ENCODE peak calls at places on chromosomes 1 and 21, in seven cellular contexts. One of them, this sample, is unnamed.

GRCh38 chr1:37473431-37474050 is 839 bp upstream of the ZC3H12A start:
- DNase-seq in activated CD8-positive, alpha-beta memory T cell treated with anti-CD3 and anti-CD28 coated beads, Interleukin-2, amount 50 U/mL, for 48 hours: peak
- DNase-seq in left cardiac atrium: no peak
- DNase-seq in amniotic epithelial cell: peak
- DNase-seq in NCI-H1092: no peak
- DNase-seq in heart right ventricle: no peak
- DNase-seq in lung microvascular endothelial cell: peak
- DNase-seq in this sample: no peak

GRCh38 chr1:4253918-4254317 is 353.8 kb upstream of the C1orf174 start:
- DNase-seq in activated CD8-positive, alpha-beta memory T cell treated with anti-CD3 and anti-CD28 coated beads, Interleukin-2, amount 50 U/mL, for 48 hours: no peak
- DNase-seq in left cardiac atrium: no peak
- DNase-seq in amniotic epithelial cell: no peak
- DNase-seq in NCI-H1092: no peak
- DNase-seq in heart right ventricle: no peak
- DNase-seq in lung microvascular endothelial cell: no peak
- DNase-seq in this sample: no peak

GRCh38 chr1:29851666-29852065 is 615.3 kb downstream of the PTPRU start:
- DNase-seq in activated CD8-positive, alpha-beta memory T cell treated with anti-CD3 and anti-CD28 coated beads, Interleukin-2, amount 50 U/mL, for 48 hours: no peak
- DNase-seq in left cardiac atrium: no peak
- DNase-seq in amniotic epithelial cell: no peak
- DNase-seq in NCI-H1092: no peak
- DNase-seq in heart right ventricle: no peak
- DNase-seq in lung microvascular endothelial cell: no peak
- DNase-seq in this sample: no peak

GRCh38 chr1:54272772-54273091 is 72.8 kb downstream of the MRPL37 start:
- DNase-seq in activated CD8-positive, alpha-beta memory T cell treated with anti-CD3 and anti-CD28 coated beads, Interleukin-2, amount 50 U/mL, for 48 hours: no peak
- DNase-seq in left cardiac atrium: no peak
- DNase-seq in amniotic epithelial cell: no peak
- DNase-seq in NCI-H1092: no peak
- DNase-seq in heart right ventricle: no peak
- DNase-seq in lung microvascular endothelial cell: no peak
- DNase-seq in this sample: no peak

GRCh38 chr1:64965239-64966157 is 851 bp downstream of the JAK1 start:
- DNase-seq in activated CD8-positive, alpha-beta memory T cell treated with anti-CD3 and anti-CD28 coated beads, Interleukin-2, amount 50 U/mL, for 48 hours: peak
- DNase-seq in left cardiac atrium: peak
- DNase-seq in amniotic epithelial cell: peak
- DNase-seq in NCI-H1092: no peak
- DNase-seq in heart right ventricle: peak
- DNase-seq in lung microvascular endothelial cell: peak
- DNase-seq in this sample: no peak

GRCh38 chr1:156493154-156493631 is 7.4 kb downstream of the MEF2D start:
- DNase-seq in activated CD8-positive, alpha-beta memory T cell treated with anti-CD3 and anti-CD28 coated beads, Interleukin-2, amount 50 U/mL, for 48 hours: no peak
- DNase-seq in left cardiac atrium: no peak
- DNase-seq in amniotic epithelial cell: no peak
- DNase-seq in NCI-H1092: no peak
- DNase-seq in heart right ventricle: no peak
- DNase-seq in lung microvascular endothelial cell: no peak
- DNase-seq in this sample: no peak

GRCh38 chr1:64687725-64688285 is 57.1 kb upstream of the RAVER2 start:
- DNase-seq in activated CD8-positive, alpha-beta memory T cell treated with anti-CD3 and anti-CD28 coated beads, Interleukin-2, amount 50 U/mL, for 48 hours: no peak
- DNase-seq in left cardiac atrium: peak
- DNase-seq in amniotic epithelial cell: peak
- DNase-seq in NCI-H1092: no peak
- DNase-seq in heart right ventricle: no peak
- DNase-seq in lung microvascular endothelial cell: peak
- DNase-seq in this sample: no peak

GRCh38 chr1:204837440-204838084 is 33.1 kb upstream of the NFASC start:
- DNase-seq in activated CD8-positive, alpha-beta memory T cell treated with anti-CD3 and anti-CD28 coated beads, Interleukin-2, amount 50 U/mL, for 48 hours: peak
- DNase-seq in left cardiac atrium: peak
- DNase-seq in amniotic epithelial cell: peak
- DNase-seq in NCI-H1092: no peak
- DNase-seq in heart right ventricle: peak
- DNase-seq in lung microvascular endothelial cell: peak
- DNase-seq in this sample: peak

GRCh38 chr1:224407546-224408293 is 26.9 kb downstream of the WDR26 start:
- DNase-seq in activated CD8-positive, alpha-beta memory T cell treated with anti-CD3 and anti-CD28 coated beads, Interleukin-2, amount 50 U/mL, for 48 hours: no peak
- DNase-seq in left cardiac atrium: no peak
- DNase-seq in amniotic epithelial cell: peak
- DNase-seq in NCI-H1092: no peak
- DNase-seq in heart right ventricle: no peak
- DNase-seq in lung microvascular endothelial cell: no peak
- DNase-seq in this sample: peak

GRCh38 chr1:59596432-59596831 is 218.3 kb upstream of the HOOK1 start:
- DNase-seq in activated CD8-positive, alpha-beta memory T cell treated with anti-CD3 and anti-CD28 coated beads, Interleukin-2, amount 50 U/mL, for 48 hours: no peak
- DNase-seq in left cardiac atrium: peak
- DNase-seq in amniotic epithelial cell: peak
- DNase-seq in NCI-H1092: no peak
- DNase-seq in heart right ventricle: peak
- DNase-seq in lung microvascular endothelial cell: peak
- DNase-seq in this sample: peak

GRCh38 chr1:162213281-162213909 is 143.9 kb downstream of the NOS1AP start:
- DNase-seq in activated CD8-positive, alpha-beta memory T cell treated with anti-CD3 and anti-CD28 coated beads, Interleukin-2, amount 50 U/mL, for 48 hours: no peak
- DNase-seq in left cardiac atrium: peak
- DNase-seq in amniotic epithelial cell: peak
- DNase-seq in NCI-H1092: no peak
- DNase-seq in heart right ventricle: peak
- DNase-seq in lung microvascular endothelial cell: peak
- DNase-seq in this sample: peak

GRCh38 chr1:168636642-168637111 is 60.3 kb downstream of the XCL1 start:
- DNase-seq in activated CD8-positive, alpha-beta memory T cell treated with anti-CD3 and anti-CD28 coated beads, Interleukin-2, amount 50 U/mL, for 48 hours: no peak
- DNase-seq in left cardiac atrium: peak
- DNase-seq in amniotic epithelial cell: peak
- DNase-seq in NCI-H1092: no peak
- DNase-seq in heart right ventricle: peak
- DNase-seq in lung microvascular endothelial cell: no peak
- DNase-seq in this sample: peak

GRCh38 chr1:85148524-85149250 is 52.1 kb downstream of the SYDE2 start:
- DNase-seq in activated CD8-positive, alpha-beta memory T cell treated with anti-CD3 and anti-CD28 coated beads, Interleukin-2, amount 50 U/mL, for 48 hours: no peak
- DNase-seq in left cardiac atrium: no peak
- DNase-seq in amniotic epithelial cell: peak
- DNase-seq in NCI-H1092: no peak
- DNase-seq in heart right ventricle: peak
- DNase-seq in lung microvascular endothelial cell: no peak
- DNase-seq in this sample: peak

GRCh38 chr1:22101199-22101598 is 41.7 kb downstream of the WNT4 start:
- DNase-seq in activated CD8-positive, alpha-beta memory T cell treated with anti-CD3 and anti-CD28 coated beads, Interleukin-2, amount 50 U/mL, for 48 hours: no peak
- DNase-seq in left cardiac atrium: no peak
- DNase-seq in amniotic epithelial cell: no peak
- DNase-seq in NCI-H1092: no peak
- DNase-seq in heart right ventricle: no peak
- DNase-seq in lung microvascular endothelial cell: no peak
- DNase-seq in this sample: no peak

GRCh38 chr1:228935855-228936727 is 200.8 kb downstream of the RHOU start:
- DNase-seq in activated CD8-positive, alpha-beta memory T cell treated with anti-CD3 and anti-CD28 coated beads, Interleukin-2, amount 50 U/mL, for 48 hours: peak
- DNase-seq in left cardiac atrium: no peak
- DNase-seq in amniotic epithelial cell: no peak
- DNase-seq in NCI-H1092: no peak
- DNase-seq in heart right ventricle: peak
- DNase-seq in lung microvascular endothelial cell: no peak
- DNase-seq in this sample: no peak

GRCh38 chr1:30331415-30332065 is 391.8 kb downstream of the MATN1 start:
- DNase-seq in activated CD8-positive, alpha-beta memory T cell treated with anti-CD3 and anti-CD28 coated beads, Interleukin-2, amount 50 U/mL, for 48 hours: peak
- DNase-seq in left cardiac atrium: no peak
- DNase-seq in amniotic epithelial cell: no peak
- DNase-seq in NCI-H1092: no peak
- DNase-seq in heart right ventricle: no peak
- DNase-seq in lung microvascular endothelial cell: no peak
- DNase-seq in this sample: no peak

GRCh38 chr1:113929750-113930498 is 800 bp downstream of the HIPK1 start:
- DNase-seq in activated CD8-positive, alpha-beta memory T cell treated with anti-CD3 and anti-CD28 coated beads, Interleukin-2, amount 50 U/mL, for 48 hours: peak
- DNase-seq in left cardiac atrium: peak
- DNase-seq in amniotic epithelial cell: peak
- DNase-seq in NCI-H1092: no peak
- DNase-seq in heart right ventricle: peak
- DNase-seq in lung microvascular endothelial cell: peak
- DNase-seq in this sample: no peak

GRCh38 chr1:160795951-160796383 is at the start of gene LY9:
- DNase-seq in activated CD8-positive, alpha-beta memory T cell treated with anti-CD3 and anti-CD28 coated beads, Interleukin-2, amount 50 U/mL, for 48 hours: peak
- DNase-seq in left cardiac atrium: no peak
- DNase-seq in amniotic epithelial cell: no peak
- DNase-seq in NCI-H1092: no peak
- DNase-seq in heart right ventricle: no peak
- DNase-seq in lung microvascular endothelial cell: no peak
- DNase-seq in this sample: no peak

GRCh38 chr1:69568435-69569280 is 936 bp downstream of the LRRC7 start:
- DNase-seq in activated CD8-positive, alpha-beta memory T cell treated with anti-CD3 and anti-CD28 coated beads, Interleukin-2, amount 50 U/mL, for 48 hours: no peak
- DNase-seq in left cardiac atrium: no peak
- DNase-seq in amniotic epithelial cell: no peak
- DNase-seq in NCI-H1092: peak
- DNase-seq in heart right ventricle: no peak
- DNase-seq in lung microvascular endothelial cell: peak
- DNase-seq in this sample: peak

GRCh38 chr1:228155596-228156517 is 6.1 kb downstream of the GJC2 start:
- DNase-seq in activated CD8-positive, alpha-beta memory T cell treated with anti-CD3 and anti-CD28 coated beads, Interleukin-2, amount 50 U/mL, for 48 hours: no peak
- DNase-seq in left cardiac atrium: peak
- DNase-seq in amniotic epithelial cell: no peak
- DNase-seq in NCI-H1092: no peak
- DNase-seq in heart right ventricle: no peak
- DNase-seq in lung microvascular endothelial cell: no peak
- DNase-seq in this sample: no peak

GRCh38 chr1:230679854-230680253 is 34.1 kb downstream of the AGT start:
- DNase-seq in activated CD8-positive, alpha-beta memory T cell treated with anti-CD3 and anti-CD28 coated beads, Interleukin-2, amount 50 U/mL, for 48 hours: no peak
- DNase-seq in left cardiac atrium: no peak
- DNase-seq in amniotic epithelial cell: no peak
- DNase-seq in NCI-H1092: no peak
- DNase-seq in heart right ventricle: no peak
- DNase-seq in lung microvascular endothelial cell: no peak
- DNase-seq in this sample: no peak

GRCh38 chr1:227789042-227789880 is 26.2 kb upstream of the PRSS38 start:
- DNase-seq in activated CD8-positive, alpha-beta memory T cell treated with anti-CD3 and anti-CD28 coated beads, Interleukin-2, amount 50 U/mL, for 48 hours: peak
- DNase-seq in left cardiac atrium: no peak
- DNase-seq in amniotic epithelial cell: no peak
- DNase-seq in NCI-H1092: no peak
- DNase-seq in heart right ventricle: no peak
- DNase-seq in lung microvascular endothelial cell: no peak
- DNase-seq in this sample: no peak

GRCh38 chr1:226568077-226568831 is 19.7 kb downstream of the STUM start:
- DNase-seq in activated CD8-positive, alpha-beta memory T cell treated with anti-CD3 and anti-CD28 coated beads, Interleukin-2, amount 50 U/mL, for 48 hours: no peak
- DNase-seq in left cardiac atrium: no peak
- DNase-seq in amniotic epithelial cell: no peak
- DNase-seq in NCI-H1092: no peak
- DNase-seq in heart right ventricle: no peak
- DNase-seq in lung microvascular endothelial cell: no peak
- DNase-seq in this sample: no peak

GRCh38 chr1:203031467-203031866 is 5.2 kb downstream of the PPFIA4 start:
- DNase-seq in activated CD8-positive, alpha-beta memory T cell treated with anti-CD3 and anti-CD28 coated beads, Interleukin-2, amount 50 U/mL, for 48 hours: no peak
- DNase-seq in left cardiac atrium: no peak
- DNase-seq in amniotic epithelial cell: peak
- DNase-seq in NCI-H1092: no peak
- DNase-seq in heart right ventricle: no peak
- DNase-seq in lung microvascular endothelial cell: no peak
- DNase-seq in this sample: no peak

GRCh38 chr1:226436855-226437491 is 29.1 kb upstream of the PARP1 start:
- DNase-seq in activated CD8-positive, alpha-beta memory T cell treated with anti-CD3 and anti-CD28 coated beads, Interleukin-2, amount 50 U/mL, for 48 hours: peak
- DNase-seq in left cardiac atrium: no peak
- DNase-seq in amniotic epithelial cell: no peak
- DNase-seq in NCI-H1092: peak
- DNase-seq in heart right ventricle: no peak
- DNase-seq in lung microvascular endothelial cell: no peak
- DNase-seq in this sample: no peak

GRCh38 chr21:44294391-44295162 is 5.3 kb upstream of the PFKL start:
- DNase-seq in activated CD8-positive, alpha-beta memory T cell treated with anti-CD3 and anti-CD28 coated beads, Interleukin-2, amount 50 U/mL, for 48 hours: no peak
- DNase-seq in left cardiac atrium: peak
- DNase-seq in amniotic epithelial cell: no peak
- DNase-seq in NCI-H1092: peak
- DNase-seq in heart right ventricle: peak
- DNase-seq in lung microvascular endothelial cell: no peak
- DNase-seq in this sample: no peak

GRCh38 chr1:23590058-23590783 is 30.9 kb upstream of the ID3 start:
- DNase-seq in activated CD8-positive, alpha-beta memory T cell treated with anti-CD3 and anti-CD28 coated beads, Interleukin-2, amount 50 U/mL, for 48 hours: peak
- DNase-seq in left cardiac atrium: no peak
- DNase-seq in amniotic epithelial cell: no peak
- DNase-seq in NCI-H1092: no peak
- DNase-seq in heart right ventricle: no peak
- DNase-seq in lung microvascular endothelial cell: no peak
- DNase-seq in this sample: no peak

GRCh38 chr21:45559216-45560105 is 17.2 kb upstream of the SLC19A1 start:
- DNase-seq in activated CD8-positive, alpha-beta memory T cell treated with anti-CD3 and anti-CD28 coated beads, Interleukin-2, amount 50 U/mL, for 48 hours: no peak
- DNase-seq in left cardiac atrium: no peak
- DNase-seq in amniotic epithelial cell: no peak
- DNase-seq in NCI-H1092: no peak
- DNase-seq in heart right ventricle: no peak
- DNase-seq in lung microvascular endothelial cell: no peak
- DNase-seq in this sample: no peak

GRCh38 chr1:17791055-17791390 is 35.9 kb downstream of the ACTL8 start:
- DNase-seq in activated CD8-positive, alpha-beta memory T cell treated with anti-CD3 and anti-CD28 coated beads, Interleukin-2, amount 50 U/mL, for 48 hours: no peak
- DNase-seq in left cardiac atrium: no peak
- DNase-seq in amniotic epithelial cell: no peak
- DNase-seq in NCI-H1092: no peak
- DNase-seq in heart right ventricle: no peak
- DNase-seq in lung microvascular endothelial cell: no peak
- DNase-seq in this sample: no peak

GRCh38 chr1:184189361-184189760 is 137.8 kb downstream of the TSEN15 start:
- DNase-seq in activated CD8-positive, alpha-beta memory T cell treated with anti-CD3 and anti-CD28 coated beads, Interleukin-2, amount 50 U/mL, for 48 hours: no peak
- DNase-seq in left cardiac atrium: no peak
- DNase-seq in amniotic epithelial cell: no peak
- DNase-seq in NCI-H1092: peak
- DNase-seq in heart right ventricle: peak
- DNase-seq in lung microvascular endothelial cell: no peak
- DNase-seq in this sample: no peak

GRCh38 chr1:167924102-167924501 is 10.2 kb upstream of the ADCY10 start:
- DNase-seq in activated CD8-positive, alpha-beta memory T cell treated with anti-CD3 and anti-CD28 coated beads, Interleukin-2, amount 50 U/mL, for 48 hours: no peak
- DNase-seq in left cardiac atrium: no peak
- DNase-seq in amniotic epithelial cell: no peak
- DNase-seq in NCI-H1092: no peak
- DNase-seq in heart right ventricle: no peak
- DNase-seq in lung microvascular endothelial cell: no peak
- DNase-seq in this sample: no peak

GRCh38 chr1:228317411-228317828 is 89.2 kb downstream of the TRIM11 start:
- DNase-seq in activated CD8-positive, alpha-beta memory T cell treated with anti-CD3 and anti-CD28 coated beads, Interleukin-2, amount 50 U/mL, for 48 hours: no peak
- DNase-seq in left cardiac atrium: no peak
- DNase-seq in amniotic epithelial cell: no peak
- DNase-seq in NCI-H1092: no peak
- DNase-seq in heart right ventricle: no peak
- DNase-seq in lung microvascular endothelial cell: no peak
- DNase-seq in this sample: no peak

This sample was measured in NCI-H226.